ENCODE peak calls at places on chromosomes 6 and 20, in six cellular contexts. Y is NT2/D1; D is naive thymus-derived CD4-positive, alpha-beta T cell; H is pancreas; P is uterus; L is HCT116. B is an unnamed sample.
A peak's percentile ranks its signal among the peaks of the same experiment; 100 is the strongest.

GRCh38 chr20:57148266-57148665 is 118.2 kb downstream of the BMP7 start:
- DNase-seq in D (no peak), Y (no peak), L (no peak), H (no peak), P (no peak), B (no peak)

GRCh38 chr6:154613137-154613676 is 102.7 kb upstream of the CNKSR3 start:
- DNase-seq in D (no peak), Y (no peak), L (no peak), H (no peak), P (peak; percentile 52), B (no peak)

GRCh38 chr6:108395297-108395696 is 100.4 kb downstream of the AFG1L start:
- DNase-seq in H (no peak), Y (no peak), D (no peak), P (no peak), L (no peak), B (no peak)

GRCh38 chr20:10075606-10076005 is 40.8 kb downstream of the ANKEF1 start:
- DNase-seq in D (no peak), P (no peak), L (no peak), Y (no peak), H (no peak), B (no peak)

GRCh38 chr6:5341845-5342244 is 80.5 kb downstream of the FARS2 start:
- DNase-seq in P (no peak), Y (no peak), D (no peak), H (no peak), L (no peak), B (no peak)

GRCh38 chr6:39054577-39055142 is 6.1 kb downstream of the GLP1R start:
- DNase-seq in P (no peak), L (no peak), D (no peak), H (peak; percentile 82), Y (no peak), B (no peak)

GRCh38 chr6:41966961-41967311 is 25.3 kb upstream of the CCND3 start:
- DNase-seq in H (no peak), Y (peak; percentile 42), P (no peak), D (no peak), L (peak; percentile 80), B (no peak)

GRCh38 chr6:103872219-103872618 is 987.5 kb downstream of the HACE1 start:
- DNase-seq in D (no peak), L (no peak), H (no peak), P (no peak), Y (no peak), B (no peak)

GRCh38 chr6:157280947-157281346 is 42.4 kb downstream of the TMEM242 start:
- DNase-seq in D (no peak), P (no peak), H (peak; percentile 6), L (no peak), Y (no peak), B (no peak)

GRCh38 chr6:31879901-31880300 is 1.1 kb upstream of the SLC44A4 start:
- DNase-seq in D (no peak), P (no peak), L (no peak), Y (no peak), H (no peak), B (no peak)

GRCh38 chr6:71459162-71459561 is 170.6 kb downstream of the OGFRL1 start:
- DNase-seq in P (no peak), Y (no peak), D (no peak), L (no peak), H (no peak), B (no peak)

GRCh38 chr6:74631558-74631957 is 574.3 kb downstream of the COL12A1 start:
- DNase-seq in H (no peak), D (no peak), L (no peak), P (no peak), Y (no peak), B (no peak)

GRCh38 chr20:33832113-33832853 is 21.1 kb downstream of the CHMP4B start:
- DNase-seq in Y (no peak), L (no peak), D (no peak), H (no peak), P (no peak), B (peak; percentile 70)

GRCh38 chr20:14012671-14013070 is 17.4 kb downstream of the MACROD2 start:
- DNase-seq in H (no peak), P (no peak), L (no peak), D (no peak), Y (no peak), B (no peak)

GRCh38 chr6:158230967-158231550 is 62.9 kb downstream of the GTF2H5 start:
- DNase-seq in H (no peak), P (no peak), D (no peak), L (no peak), Y (no peak), B (no peak)

GRCh38 chr6:152432758-152433157 is 204.4 kb downstream of the SYNE1 start:
- DNase-seq in Y (no peak), D (no peak), P (no peak), L (no peak), H (no peak), B (no peak)

GRCh38 chr6:15553031-15553430 is 109.8 kb downstream of the DTNBP1 start:
- DNase-seq in D (no peak), P (no peak), L (no peak), H (no peak), Y (no peak), B (no peak)

GRCh38 chr6:150631982-150632642 is 32.4 kb downstream of the PLEKHG1 start:
- DNase-seq in H (no peak), D (no peak), P (no peak), L (no peak), Y (no peak), B (no peak)

GRCh38 chr6:52227495-52227894 is 16.8 kb downstream of the IL17F start:
- DNase-seq in D (no peak), L (no peak), P (no peak), H (no peak), Y (no peak), B (no peak)

GRCh38 chr6:88665131-88665530 is 298.3 kb downstream of the RNGTT start:
- DNase-seq in Y (no peak), L (no peak), D (no peak), P (no peak), H (no peak), B (no peak)

GRCh38 chr6:88666906-88667305 is 296.5 kb downstream of the RNGTT start:
- DNase-seq in Y (peak; percentile 5), H (no peak), D (no peak), L (no peak), P (no peak), B (no peak)

GRCh38 chr6:88669475-88669874 is 293.9 kb downstream of the RNGTT start:
- DNase-seq in P (no peak), Y (no peak), H (no peak), D (no peak), L (no peak), B (no peak)

GRCh38 chr6:88671624-88672023 is 291.8 kb downstream of the RNGTT start:
- DNase-seq in H (no peak), D (no peak), Y (no peak), L (no peak), P (no peak), B (no peak)

GRCh38 chr6:88670369-88670768 is 293.0 kb downstream of the RNGTT start:
- DNase-seq in Y (no peak), D (no peak), H (no peak), P (no peak), L (no peak), B (no peak)
- H3K9me3 ChIP-seq in Y (peaks cover 16% of the 10 kb centered on the region), D (peaks cover 16% of the 10 kb centered on the region), H (peaks cover 9% of the 10 kb centered on the region), P (no peaks in the 10 kb centered on the region), L (peaks cover 5% of the 10 kb centered on the region), B (peaks cover 9% of the 10 kb centered on the region)

DNA sequence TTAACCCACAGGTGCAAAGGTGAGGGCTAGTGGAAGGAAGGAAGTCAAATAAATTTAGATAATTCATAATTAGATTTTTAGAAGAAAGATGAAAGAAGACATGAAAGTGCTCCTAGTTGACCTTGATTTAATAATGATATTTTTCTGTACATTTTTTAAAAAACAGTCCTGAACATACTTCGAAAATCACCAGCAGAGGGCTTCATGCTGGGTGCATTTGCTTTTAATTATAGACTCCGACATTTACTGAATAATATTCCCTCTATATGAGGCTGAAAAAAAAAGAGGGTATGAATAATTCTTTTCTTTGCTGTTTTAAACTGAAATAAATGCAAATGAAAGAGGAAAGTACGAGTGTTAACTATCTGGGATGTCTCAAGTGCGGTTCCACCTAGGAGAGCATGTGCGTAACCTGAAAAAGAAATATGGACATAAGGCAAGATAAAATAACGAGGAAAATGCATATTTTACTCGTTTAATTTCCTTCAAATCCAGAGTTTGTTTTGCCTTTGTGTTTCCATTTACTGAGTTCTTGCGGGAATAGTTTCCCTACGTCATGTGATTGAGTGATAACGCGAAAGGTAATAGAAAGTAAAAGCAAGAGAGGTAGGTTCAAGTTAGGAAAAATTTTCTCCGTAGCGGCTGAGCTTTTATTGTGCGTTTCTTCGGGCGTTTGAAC is 3.1 kb upstream of the TFAP2B start:
- DNase-seq in P (no peak), H (no peak), D (no peak), L (no peak), Y (no peak), B (no peak)
- H3K27me3 ChIP-seq in P (no peaks in the 10 kb centered on the region), H (peaks cover 6% of the 10 kb centered on the region), D (no peaks in the 10 kb centered on the region), L (no peaks in the 10 kb centered on the region), Y (peaks cover 49% of the 10 kb centered on the region), B (peaks cover 48% of the 10 kb centered on the region)

DNA sequence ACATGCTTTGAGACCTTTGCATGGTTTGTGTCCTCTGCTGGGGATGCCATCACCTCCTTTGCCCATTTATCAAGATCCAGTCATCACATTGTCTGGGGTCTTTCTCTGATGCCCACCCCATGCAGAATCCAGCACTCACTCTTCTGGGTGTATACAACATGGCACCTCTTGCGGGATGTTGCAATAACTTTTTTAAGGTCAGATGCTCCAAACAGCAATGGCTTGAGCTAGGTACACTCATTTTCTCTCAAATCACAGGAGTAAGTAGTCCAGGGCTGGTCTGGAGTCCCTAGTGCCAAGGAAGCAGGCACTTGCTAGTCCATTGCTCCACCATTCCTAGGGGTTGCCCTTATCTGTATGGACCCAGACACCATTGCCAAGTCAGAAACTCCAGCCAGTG is 196.6 kb upstream of the KCNG1 start:
- DNase-seq in Y (no peak), D (no peak), H (no peak), L (no peak), P (no peak), B (no peak)
- H3K9me3 ChIP-seq in Y (peaks cover 42% of the 10 kb centered on the region), D (no peaks in the 10 kb centered on the region), H (no peaks in the 10 kb centered on the region), L (peaks cover 7% of the 10 kb centered on the region), P (no peaks in the 10 kb centered on the region), B (no peaks in the 10 kb centered on the region)

GRCh38 chr20:61847986-61848385 is 217.7 kb downstream of the TAF4 start:
- DNase-seq in Y (no peak), D (no peak), L (no peak), H (no peak), P (no peak), B (no peak)

GRCh38 chr20:61847420-61847748 is 218.3 kb downstream of the TAF4 start:
- DNase-seq in P (no peak), L (no peak), Y (no peak), H (no peak), D (no peak), B (no peak)

GRCh38 chr20:61849822-61850221 is 215.9 kb downstream of the TAF4 start:
- DNase-seq in L (no peak), P (no peak), D (no peak), H (no peak), Y (no peak), B (no peak)

GRCh38 chr20:61849376-61849775 is 216.3 kb downstream of the TAF4 start:
- DNase-seq in P (no peak), H (no peak), L (no peak), D (no peak), Y (no peak), B (no peak)

DNA sequence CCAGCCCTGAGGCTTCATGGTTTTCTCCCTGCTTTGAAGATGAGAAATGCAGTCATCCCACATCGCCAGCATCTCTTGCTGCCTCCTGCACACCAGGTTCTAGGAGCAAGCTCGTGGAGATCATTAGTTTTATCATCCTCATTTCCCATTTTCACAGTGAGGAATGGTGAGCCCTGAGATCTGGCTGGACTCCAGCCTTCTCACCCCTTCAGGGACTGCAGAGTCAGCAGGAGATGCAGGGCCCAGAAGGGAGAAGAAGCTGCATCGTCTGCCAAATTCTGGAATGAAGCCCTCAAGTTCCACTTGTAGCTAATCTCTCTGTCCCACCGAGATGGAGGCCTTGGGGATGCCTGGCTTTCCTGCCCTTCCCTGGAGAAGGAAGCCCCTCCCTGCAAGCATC is 216.8 kb downstream of the TAF4 start:
- DNase-seq in Y (no peak), P (no peak), D (no peak), L (no peak), H (no peak), B (no peak)
- H3K27me3 ChIP-seq in Y (peaks cover 82% of the 10 kb centered on the region), P (no peaks in the 10 kb centered on the region), D (no peaks in the 10 kb centered on the region), L (peaks cover 5% of the 10 kb centered on the region), H (no peaks in the 10 kb centered on the region), B (no peaks in the 10 kb centered on the region)